ENCODE peak calls at places on chromosomes 5 and 9, in five cellular contexts. B is M059J, L is fibroblast of the conjunctiva, X is heart right ventricle, K is fibroblast of lung. R is an unnamed sample.

GRCh38 chr9:109977521-109977920 is 197.5 kb downstream of the PALM2AKAP2 start:
- DNase-seq in B (no peak), L (no peak), X (no peak), K (no peak), R (no peak)

GRCh38 chr9:108322326-108323098 is 533.3 kb downstream of the ACTL7B start:
- DNase-seq in B (no peak), L (no peak), X (no peak), K (no peak), R (no peak)

GRCh38 chr9:85600675-85601263 is 141.0 kb downstream of the AGTPBP1 start:
- DNase-seq in B (peak), L (no peak), X (no peak), K (no peak), R (no peak)

GRCh38 chr9:96217358-96217755 is 84.6 kb downstream of the HSD17B3 start:
- DNase-seq in B (no peak), L (no peak), X (peak), K (peak), R (no peak)

GRCh38 chr5:125310749-125311148 is 564.3 kb upstream of the ZNF608 start:
- DNase-seq in B (peak), L (no peak), X (no peak), K (no peak), R (peak)

GRCh38 chr9:82645591-82645990 is 417.4 kb downstream of the RASEF start:
- DNase-seq in B (peak), L (no peak), X (no peak), K (no peak), R (no peak)

GRCh38 chr5:98721231-98721928 is 52.1 kb upstream of the RGMB start:
- DNase-seq in B (peak), L (no peak), X (no peak), K (peak), R (peak)

GRCh38 chr9:135886147-135886981 is 21.0 kb downstream of the CAMSAP1 start:
- DNase-seq in B (no peak), L (no peak), X (no peak), K (no peak), R (no peak)

GRCh38 chr5:111063709-111064322 is 7.7 kb upstream of the TSLP start:
- DNase-seq in B (peak), L (no peak), X (no peak), K (peak), R (peak)

GRCh38 chr5:119878712-119879111 is 249.4 kb downstream of the FAM170A start:
- DNase-seq in B (no peak), L (no peak), X (no peak), K (no peak), R (no peak)

GRCh38 chr9:15416880-15417279 is 5.8 kb upstream of the SNAPC3 start:
- DNase-seq in B (peak), L (peak), X (no peak), K (peak), R (peak)

GRCh38 chr9:113712053-113712452 is 164.1 kb upstream of the ZNF618 start:
- DNase-seq in B (peak), L (peak), X (no peak), K (peak), R (peak)

GRCh38 chr9:5879419-5880181 is 11.1 kb upstream of the MLANA start:
- DNase-seq in B (peak), L (peak), X (no peak), K (peak), R (peak)

GRCh38 chr9:129273136-129273895 is 95.3 kb upstream of the IER5L start:
- DNase-seq in B (no peak), L (no peak), X (no peak), K (no peak), R (no peak)

GRCh38 chr5:40400245-40400644 is 279.5 kb upstream of the PTGER4 start:
- DNase-seq in B (no peak), L (no peak), X (no peak), K (no peak), R (no peak)

GRCh38 chr9:75937859-75938258 is 47.4 kb downstream of the PCSK5 start:
- DNase-seq in B (no peak), L (no peak), X (no peak), K (no peak), R (peak)

GRCh38 chr9:134460206-134460605 is 134.0 kb downstream of the RXRA start:
- DNase-seq in B (no peak), L (no peak), X (no peak), K (no peak), R (no peak)

GRCh38 chr5:93348231-93348630 is 232.8 kb downstream of the NR2F1-AS1 start:
- DNase-seq in B (peak), L (no peak), X (no peak), K (no peak), R (no peak)

GRCh38 chr5:118165619-118166018 is 822.7 kb downstream of the DTWD2 start:
- DNase-seq in B (no peak), L (no peak), X (no peak), K (no peak), R (no peak)

GRCh38 chr9:133897675-133898074 is 94.4 kb downstream of the VAV2 start:
- DNase-seq in B (no peak), L (peak), X (no peak), K (no peak), R (no peak)

GRCh38 chr5:71529682-71530081 is 57.5 kb upstream of the MCCC2 start:
- DNase-seq in B (no peak), L (no peak), X (no peak), K (no peak), R (no peak)

GRCh38 chr5:127337876-127338275 is 47.3 kb downstream of the MEGF10 start:
- DNase-seq in B (no peak), L (no peak), X (no peak), K (no peak), R (no peak)

GRCh38 chr5:176481659-176482213 is 33.6 kb downstream of the FAF2 start:
- DNase-seq in B (peak), L (no peak), X (no peak), K (no peak), R (no peak)

GRCh38 chr5:126031989-126032716 is 391.1 kb upstream of the GRAMD2B start:
- DNase-seq in B (peak), L (peak), X (peak), K (peak), R (peak)

GRCh38 chr9:102569436-102569835 is 425.7 kb upstream of the CYLC2 start:
- DNase-seq in B (no peak), L (no peak), X (no peak), K (no peak), R (no peak)

GRCh38 chr9:111897831-111898144 is 1.2 kb downstream of the UGCG start:
- DNase-seq in B (no peak), L (no peak), X (no peak), K (peak), R (peak)

GRCh38 chr5:62934319-62934718 is 355.7 kb downstream of the LRRC70 start:
- DNase-seq in B (no peak), L (no peak), X (no peak), K (no peak), R (no peak)

GRCh38 chr9:131843989-131844744 is 104.3 kb upstream of the RAPGEF1 start:
- DNase-seq in B (no peak), L (no peak), X (no peak), K (no peak), R (no peak)

GRCh38 chr9:122463828-122464632 is 13.7 kb downstream of the OR1J1 start:
- DNase-seq in B (peak), L (no peak), X (no peak), K (no peak), R (no peak)

GRCh38 chr9:35834260-35835215 is 5.5 kb downstream of the TMEM8B start:
- DNase-seq in B (no peak), L (no peak), X (no peak), K (no peak), R (no peak)

R was measured in cardiac fibroblast.